ENCODE peak calls at places on chromosome 17, in four cellular contexts. One of them, this sample, is unnamed.

GRCh38 chr17:76014100-76014924 is 12.8 kb downstream of the EVPL start:
- DNase-seq in keratinocyte: no peak
- DNase-seq in fibroblast of lung: peak
- DNase-seq in thoracic aorta: no peak
- DNase-seq in this sample: no peak

GRCh38 chr17:40323731-40324650 is 15.0 kb downstream of the RARA start:
- DNase-seq in fibroblast of lung: peak
- DNase-seq in thoracic aorta: peak
- DNase-seq in keratinocyte: no peak
- DNase-seq in this sample: no peak

GRCh38 chr17:71437176-71437575 is 683.6 kb upstream of the SOX9 start:
- DNase-seq in thoracic aorta: no peak
- DNase-seq in fibroblast of lung: peak
- DNase-seq in keratinocyte: no peak
- DNase-seq in this sample: no peak

GRCh38 chr17:47305302-47305923 is 18.3 kb upstream of the EFCAB13 start:
- DNase-seq in fibroblast of lung: peak
- DNase-seq in keratinocyte: peak
- DNase-seq in thoracic aorta: no peak
- DNase-seq in this sample: peak

GRCh38 chr17:78645421-78646295 is 68.5 kb upstream of the DNAH17 start:
- DNase-seq in fibroblast of lung: peak
- DNase-seq in thoracic aorta: peak
- DNase-seq in keratinocyte: no peak
- DNase-seq in this sample: no peak

GRCh38 chr17:78873519-78874340 is 29.3 kb downstream of the CEP295NL start:
- DNase-seq in fibroblast of lung: peak
- DNase-seq in keratinocyte: no peak
- DNase-seq in thoracic aorta: no peak
- DNase-seq in this sample: peak

GRCh38 chr17:66847704-66848103 is 12.8 kb downstream of the CACNG5 start:
- DNase-seq in fibroblast of lung: no peak
- DNase-seq in thoracic aorta: no peak
- DNase-seq in keratinocyte: no peak
- DNase-seq in this sample: no peak

GRCh38 chr17:42900460-42901331 is at the start of gene G6PC1:
- DNase-seq in thoracic aorta: no peak
- DNase-seq in keratinocyte: no peak
- DNase-seq in fibroblast of lung: no peak
- DNase-seq in this sample: no peak

GRCh38 chr17:43528319-43528987 is 17.7 kb downstream of the ETV4 start:
- DNase-seq in keratinocyte: no peak
- DNase-seq in thoracic aorta: no peak
- DNase-seq in fibroblast of lung: no peak
- DNase-seq in this sample: no peak

GRCh38 chr17:77456951-77457548 is 316.3 kb downstream of the SEC14L1 start:
- DNase-seq in keratinocyte: no peak
- DNase-seq in thoracic aorta: no peak
- DNase-seq in fibroblast of lung: no peak
- DNase-seq in this sample: no peak
- H3K27ac ChIP-seq in keratinocyte: no peak
- H3K27ac ChIP-seq in thoracic aorta: no peak
- H3K27ac ChIP-seq in fibroblast of lung: no peak
- H3K27ac ChIP-seq in this sample: no peak

GRCh38 chr17:5281814-5282638 is at the start of gene RABEP1:
- DNase-seq in keratinocyte: peak
- DNase-seq in fibroblast of lung: peak
- DNase-seq in thoracic aorta: peak
- DNase-seq in this sample: peak
- TF ChIP-seq CTCF in keratinocyte: peak
- TF ChIP-seq CTCF in fibroblast of lung: peak
- TF ChIP-seq CTCF in thoracic aorta: peak
- TF ChIP-seq CTCF in this sample: peak

GRCh38 chr17:80527016-80527645 is 17.5 kb upstream of the RPTOR start:
- DNase-seq in keratinocyte: peak
- DNase-seq in thoracic aorta: no peak
- DNase-seq in fibroblast of lung: no peak
- DNase-seq in this sample: no peak

GRCh38 chr17:80523054-80523744 is 21.4 kb upstream of the RPTOR start:
- DNase-seq in keratinocyte: no peak
- DNase-seq in thoracic aorta: no peak
- DNase-seq in fibroblast of lung: no peak
- DNase-seq in this sample: no peak

GRCh38 chr17:80526116-80526910 is 18.3 kb upstream of the RPTOR start:
- DNase-seq in fibroblast of lung: no peak
- DNase-seq in keratinocyte: no peak
- DNase-seq in thoracic aorta: no peak
- DNase-seq in this sample: no peak

GRCh38 chr17:80520810-80521209 is 23.8 kb upstream of the RPTOR start:
- DNase-seq in keratinocyte: no peak
- DNase-seq in thoracic aorta: no peak
- DNase-seq in fibroblast of lung: no peak
- DNase-seq in this sample: no peak

DNA sequence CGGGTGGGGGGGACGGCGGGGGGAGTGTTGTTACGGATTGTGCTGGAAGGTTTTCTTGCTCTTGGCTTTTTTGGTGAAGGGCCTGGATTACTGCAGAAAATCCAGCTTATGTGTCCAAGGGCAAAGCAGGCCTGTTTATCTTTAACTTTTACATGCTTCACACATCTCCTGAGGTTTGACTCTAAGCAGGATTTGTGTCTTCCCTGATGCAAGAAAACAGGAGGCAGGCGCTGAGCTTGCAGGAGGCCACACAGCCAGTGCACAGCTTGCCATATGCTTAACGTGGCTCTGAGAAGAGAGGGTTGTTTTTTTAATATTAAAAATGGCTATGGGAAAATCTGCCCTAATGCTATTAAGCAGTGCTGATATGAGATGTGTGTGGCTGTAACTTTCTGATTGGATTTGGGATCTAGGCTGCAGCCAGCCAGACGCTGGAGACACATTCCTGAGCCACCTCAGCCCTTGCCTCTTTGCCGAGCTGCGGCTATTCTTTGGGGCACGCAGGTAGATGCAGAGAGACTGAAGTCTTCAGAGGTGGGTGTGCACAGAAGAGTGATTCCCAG is 20.4 kb upstream of the RPTOR start:
- DNase-seq in thoracic aorta: no peak
- DNase-seq in fibroblast of lung: no peak
- DNase-seq in keratinocyte: no peak
- DNase-seq in this sample: no peak
- H3K27ac ChIP-seq in thoracic aorta: no peak
- H3K27ac ChIP-seq in fibroblast of lung: no peak
- H3K27ac ChIP-seq in keratinocyte: no peak
- H3K27ac ChIP-seq in this sample: no peak

GRCh38 chr17:72632026-72632684 is 460.3 kb downstream of the SLC39A11 start:
- DNase-seq in fibroblast of lung: no peak
- DNase-seq in keratinocyte: no peak
- DNase-seq in thoracic aorta: no peak
- DNase-seq in this sample: no peak
- TF ChIP-seq CTCF in fibroblast of lung: no peak
- TF ChIP-seq CTCF in keratinocyte: no peak
- TF ChIP-seq CTCF in thoracic aorta: no peak
- TF ChIP-seq CTCF in this sample: no peak

GRCh38 chr17:72603346-72604242 is 482.8 kb downstream of the SOX9 start:
- DNase-seq in keratinocyte: no peak
- DNase-seq in thoracic aorta: no peak
- DNase-seq in fibroblast of lung: peak
- DNase-seq in this sample: peak
- H3K27ac ChIP-seq in keratinocyte: peak
- H3K27ac ChIP-seq in thoracic aorta: no peak
- H3K27ac ChIP-seq in fibroblast of lung: no peak
- H3K27ac ChIP-seq in this sample: peak

DNA sequence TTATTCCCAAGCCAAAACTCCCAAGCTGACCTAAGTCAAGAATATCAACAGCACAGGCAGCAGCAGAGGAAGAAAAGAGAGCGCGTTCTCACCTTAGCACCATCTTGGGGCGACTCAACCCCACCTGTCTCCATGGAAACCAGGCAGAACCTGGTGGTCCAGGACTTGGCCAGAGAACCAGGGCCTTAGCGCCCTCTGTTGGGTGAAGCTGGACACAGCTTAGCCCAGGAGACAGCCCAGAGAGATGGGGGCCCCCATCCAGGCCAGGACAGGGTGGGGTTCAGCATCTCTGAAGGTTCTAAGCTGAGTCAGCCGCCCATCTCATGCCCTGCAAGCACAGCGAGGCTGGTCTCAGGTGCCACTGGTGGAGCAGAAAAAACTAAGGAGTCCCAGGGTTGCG is 60.1 kb upstream of the TMEM132E start:
- DNase-seq in thoracic aorta: no peak
- DNase-seq in fibroblast of lung: no peak
- DNase-seq in keratinocyte: no peak
- DNase-seq in this sample: no peak
- TF ChIP-seq CTCF in thoracic aorta: no peak
- TF ChIP-seq CTCF in fibroblast of lung: peak
- TF ChIP-seq CTCF in keratinocyte: peak
- TF ChIP-seq CTCF in this sample: peak

DNA sequence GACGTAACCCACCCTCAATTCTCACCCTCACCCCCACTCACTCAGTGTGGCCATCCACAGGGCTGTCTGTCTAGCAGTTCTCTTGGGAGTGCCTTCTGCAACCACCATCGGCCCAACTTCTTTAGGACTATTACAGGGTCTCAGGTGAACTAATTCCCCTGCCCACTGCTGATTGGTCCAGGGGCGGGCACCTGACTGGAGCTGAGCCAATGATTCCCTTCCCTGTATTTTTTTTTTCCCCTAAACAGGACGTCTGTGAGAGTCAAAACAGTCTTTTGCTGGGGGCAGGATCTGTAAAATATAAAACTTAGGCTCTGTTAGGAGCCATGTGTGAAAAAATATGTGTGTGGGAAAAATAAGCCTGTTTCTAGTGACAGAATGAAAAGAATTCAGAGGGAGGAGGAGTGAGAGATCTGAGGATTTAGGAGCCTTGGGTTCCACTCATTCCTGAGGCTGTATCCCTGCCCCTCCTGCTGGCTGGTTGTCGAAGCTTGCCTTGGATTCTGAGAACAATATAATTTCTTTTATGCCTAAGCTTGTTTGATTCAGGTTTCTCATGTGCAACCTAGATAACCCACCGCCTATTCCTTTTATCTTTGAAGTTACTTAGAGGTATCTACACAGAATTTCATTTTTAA is 115.0 kb downstream of the SPACA3 start:
- DNase-seq in thoracic aorta: no peak
- DNase-seq in keratinocyte: no peak
- DNase-seq in fibroblast of lung: no peak
- DNase-seq in this sample: no peak
- H3K27ac ChIP-seq in thoracic aorta: no peak
- H3K27ac ChIP-seq in keratinocyte: no peak
- H3K27ac ChIP-seq in fibroblast of lung: no peak
- H3K27ac ChIP-seq in this sample: no peak

This sample was measured in AG04450.